ENCODE peak calls at places on chromosomes 6 and 20, in eight cellular contexts. One of them, this sample, is unnamed.

GRCh38 chr6:105459884-105460283 is 57.0 kb upstream of the PREP start:
- DNase-seq in EL: peak; percentile 64
- DNase-seq in amniotic epithelial cell: peak; percentile 15
- DNase-seq in cardiac septum: no peak
- DNase-seq in head of caudate nucleus: no peak
- DNase-seq in stimulated activated CD4-positive, alpha-beta T cell treated with anti-CD3 and anti-CD28 coated beads, Interleukin-1b, Interleukin-23, amount 100 ng/mL, for 24 hours: no peak
- DNase-seq in NCI-H510A: no peak
- DNase-seq in LHCN-M2: peak; percentile 95
- DNase-seq in this sample: no peak

GRCh38 chr6:33206864-33207568 is 1.3 kb upstream of the RING1 start:
- DNase-seq in EL: peak; percentile 77
- DNase-seq in stimulated activated CD4-positive, alpha-beta T cell treated with anti-CD3 and anti-CD28 coated beads, Interleukin-1b, Interleukin-23, amount 100 ng/mL, for 24 hours: no peak
- DNase-seq in NCI-H510A: no peak
- DNase-seq in amniotic epithelial cell: no peak
- DNase-seq in LHCN-M2: no peak
- DNase-seq in head of caudate nucleus: peak; percentile 43
- DNase-seq in cardiac septum: peak; percentile 66
- DNase-seq in this sample: no peak

GRCh38 chr6:16761469-16762264 is 407 bp upstream of the ATXN1 start:
- DNase-seq in stimulated activated CD4-positive, alpha-beta T cell treated with anti-CD3 and anti-CD28 coated beads, Interleukin-1b, Interleukin-23, amount 100 ng/mL, for 24 hours: peak; percentile 54
- DNase-seq in cardiac septum: peak; percentile 94
- DNase-seq in LHCN-M2: peak; percentile 90
- DNase-seq in head of caudate nucleus: peak; percentile 83
- DNase-seq in EL: peak; percentile 93
- DNase-seq in amniotic epithelial cell: peak; percentile 90
- DNase-seq in NCI-H510A: peak; percentile 44
- DNase-seq in this sample: peak; percentile 75

GRCh38 chr20:1005452-1006027 is 3.4 kb upstream of the RSPO4 start:
- DNase-seq in NCI-H510A: no peak
- DNase-seq in head of caudate nucleus: peak; percentile 44
- DNase-seq in cardiac septum: no peak
- DNase-seq in LHCN-M2: peak; percentile 13
- DNase-seq in EL: peak; percentile 15
- DNase-seq in stimulated activated CD4-positive, alpha-beta T cell treated with anti-CD3 and anti-CD28 coated beads, Interleukin-1b, Interleukin-23, amount 100 ng/mL, for 24 hours: no peak
- DNase-seq in amniotic epithelial cell: peak; percentile 17
- DNase-seq in this sample: peak; percentile 59

GRCh38 chr6:151773382-151773781 is 34.1 kb upstream of the ESR1 start:
- DNase-seq in NCI-H510A: no peak
- DNase-seq in amniotic epithelial cell: no peak
- DNase-seq in stimulated activated CD4-positive, alpha-beta T cell treated with anti-CD3 and anti-CD28 coated beads, Interleukin-1b, Interleukin-23, amount 100 ng/mL, for 24 hours: no peak
- DNase-seq in EL: no peak
- DNase-seq in LHCN-M2: no peak
- DNase-seq in cardiac septum: no peak
- DNase-seq in head of caudate nucleus: no peak
- DNase-seq in this sample: no peak

GRCh38 chr6:41571066-41571780 is 25.0 kb downstream of the FOXP4 start:
- DNase-seq in amniotic epithelial cell: no peak
- DNase-seq in head of caudate nucleus: no peak
- DNase-seq in cardiac septum: no peak
- DNase-seq in EL: peak; percentile 50
- DNase-seq in NCI-H510A: no peak
- DNase-seq in stimulated activated CD4-positive, alpha-beta T cell treated with anti-CD3 and anti-CD28 coated beads, Interleukin-1b, Interleukin-23, amount 100 ng/mL, for 24 hours: no peak
- DNase-seq in LHCN-M2: no peak
- DNase-seq in this sample: no peak

GRCh38 chr6:76817429-76817828 is 645.9 kb downstream of the HTR1B start:
- DNase-seq in LHCN-M2: no peak
- DNase-seq in cardiac septum: no peak
- DNase-seq in NCI-H510A: no peak
- DNase-seq in head of caudate nucleus: no peak
- DNase-seq in amniotic epithelial cell: no peak
- DNase-seq in EL: no peak
- DNase-seq in stimulated activated CD4-positive, alpha-beta T cell treated with anti-CD3 and anti-CD28 coated beads, Interleukin-1b, Interleukin-23, amount 100 ng/mL, for 24 hours: no peak
- DNase-seq in this sample: no peak

GRCh38 chr6:124999105-124999764 is 37.0 kb downstream of the RNF217 start:
- DNase-seq in head of caudate nucleus: no peak
- DNase-seq in NCI-H510A: no peak
- DNase-seq in amniotic epithelial cell: no peak
- DNase-seq in cardiac septum: no peak
- DNase-seq in stimulated activated CD4-positive, alpha-beta T cell treated with anti-CD3 and anti-CD28 coated beads, Interleukin-1b, Interleukin-23, amount 100 ng/mL, for 24 hours: no peak
- DNase-seq in EL: no peak
- DNase-seq in LHCN-M2: peak; percentile 69
- DNase-seq in this sample: no peak

GRCh38 chr6:143279385-143279784 is 171.1 kb downstream of the ADAT2 start:
- DNase-seq in LHCN-M2: peak; percentile 23
- DNase-seq in NCI-H510A: no peak
- DNase-seq in EL: peak; percentile 21
- DNase-seq in head of caudate nucleus: no peak
- DNase-seq in cardiac septum: no peak
- DNase-seq in amniotic epithelial cell: peak; percentile 10
- DNase-seq in stimulated activated CD4-positive, alpha-beta T cell treated with anti-CD3 and anti-CD28 coated beads, Interleukin-1b, Interleukin-23, amount 100 ng/mL, for 24 hours: no peak
- DNase-seq in this sample: peak; percentile 39

GRCh38 chr6:126054802-126055201 is 68.5 kb downstream of the TRMT11 start:
- DNase-seq in cardiac septum: no peak
- DNase-seq in EL: no peak
- DNase-seq in amniotic epithelial cell: peak; percentile 72
- DNase-seq in head of caudate nucleus: no peak
- DNase-seq in LHCN-M2: no peak
- DNase-seq in NCI-H510A: no peak
- DNase-seq in stimulated activated CD4-positive, alpha-beta T cell treated with anti-CD3 and anti-CD28 coated beads, Interleukin-1b, Interleukin-23, amount 100 ng/mL, for 24 hours: no peak
- DNase-seq in this sample: no peak

GRCh38 chr6:23244300-23244699 is 674.9 kb downstream of the HDGFL1 start:
- DNase-seq in head of caudate nucleus: no peak
- DNase-seq in cardiac septum: no peak
- DNase-seq in NCI-H510A: no peak
- DNase-seq in LHCN-M2: peak; percentile 78
- DNase-seq in amniotic epithelial cell: peak; percentile 80
- DNase-seq in stimulated activated CD4-positive, alpha-beta T cell treated with anti-CD3 and anti-CD28 coated beads, Interleukin-1b, Interleukin-23, amount 100 ng/mL, for 24 hours: no peak
- DNase-seq in EL: peak; percentile 26
- DNase-seq in this sample: no peak

GRCh38 chr6:41036188-41036587 is 2.8 kb downstream of the UNC5CL start:
- DNase-seq in head of caudate nucleus: no peak
- DNase-seq in LHCN-M2: no peak
- DNase-seq in NCI-H510A: no peak
- DNase-seq in amniotic epithelial cell: peak; percentile 16
- DNase-seq in stimulated activated CD4-positive, alpha-beta T cell treated with anti-CD3 and anti-CD28 coated beads, Interleukin-1b, Interleukin-23, amount 100 ng/mL, for 24 hours: no peak
- DNase-seq in EL: no peak
- DNase-seq in cardiac septum: no peak
- DNase-seq in this sample: no peak

GRCh38 chr6:114096553-114097172 is 125.7 kb upstream of the HDAC2 start:
- DNase-seq in NCI-H510A: no peak
- DNase-seq in amniotic epithelial cell: peak; percentile 18
- DNase-seq in stimulated activated CD4-positive, alpha-beta T cell treated with anti-CD3 and anti-CD28 coated beads, Interleukin-1b, Interleukin-23, amount 100 ng/mL, for 24 hours: no peak
- DNase-seq in cardiac septum: no peak
- DNase-seq in LHCN-M2: peak; percentile 42
- DNase-seq in head of caudate nucleus: no peak
- DNase-seq in EL: peak; percentile 50
- DNase-seq in this sample: peak; percentile 50

GRCh38 chr20:2955257-2955950 is 82.1 kb downstream of the PTPRA start:
- DNase-seq in amniotic epithelial cell: no peak
- DNase-seq in head of caudate nucleus: peak; percentile 29
- DNase-seq in NCI-H510A: no peak
- DNase-seq in cardiac septum: no peak
- DNase-seq in stimulated activated CD4-positive, alpha-beta T cell treated with anti-CD3 and anti-CD28 coated beads, Interleukin-1b, Interleukin-23, amount 100 ng/mL, for 24 hours: no peak
- DNase-seq in LHCN-M2: peak; percentile 58
- DNase-seq in EL: no peak
- DNase-seq in this sample: no peak

GRCh38 chr6:46199387-46199786 is 28.6 kb upstream of the ENPP5 start:
- DNase-seq in EL: no peak
- DNase-seq in head of caudate nucleus: no peak
- DNase-seq in cardiac septum: no peak
- DNase-seq in stimulated activated CD4-positive, alpha-beta T cell treated with anti-CD3 and anti-CD28 coated beads, Interleukin-1b, Interleukin-23, amount 100 ng/mL, for 24 hours: no peak
- DNase-seq in LHCN-M2: peak; percentile 71
- DNase-seq in amniotic epithelial cell: peak; percentile 90
- DNase-seq in NCI-H510A: no peak
- DNase-seq in this sample: no peak

GRCh38 chr6:150683320-150683719 is 83.6 kb downstream of the PLEKHG1 start:
- DNase-seq in amniotic epithelial cell: no peak
- DNase-seq in LHCN-M2: no peak
- DNase-seq in NCI-H510A: no peak
- DNase-seq in stimulated activated CD4-positive, alpha-beta T cell treated with anti-CD3 and anti-CD28 coated beads, Interleukin-1b, Interleukin-23, amount 100 ng/mL, for 24 hours: no peak
- DNase-seq in EL: no peak
- DNase-seq in head of caudate nucleus: no peak
- DNase-seq in cardiac septum: no peak
- DNase-seq in this sample: no peak

GRCh38 chr6:83867527-83868161 is 8.2 kb downstream of the CYB5R4 start:
- DNase-seq in LHCN-M2: peak; percentile 93
- DNase-seq in NCI-H510A: no peak
- DNase-seq in cardiac septum: peak; percentile 78
- DNase-seq in head of caudate nucleus: peak; percentile 74
- DNase-seq in EL: peak; percentile 96
- DNase-seq in amniotic epithelial cell: peak; percentile 91
- DNase-seq in stimulated activated CD4-positive, alpha-beta T cell treated with anti-CD3 and anti-CD28 coated beads, Interleukin-1b, Interleukin-23, amount 100 ng/mL, for 24 hours: no peak
- DNase-seq in this sample: no peak

GRCh38 chr6:15970517-15970916 is 158.4 kb upstream of the MYLIP start:
- DNase-seq in LHCN-M2: no peak
- DNase-seq in stimulated activated CD4-positive, alpha-beta T cell treated with anti-CD3 and anti-CD28 coated beads, Interleukin-1b, Interleukin-23, amount 100 ng/mL, for 24 hours: no peak
- DNase-seq in cardiac septum: no peak
- DNase-seq in head of caudate nucleus: no peak
- DNase-seq in amniotic epithelial cell: no peak
- DNase-seq in NCI-H510A: no peak
- DNase-seq in EL: no peak
- DNase-seq in this sample: no peak

GRCh38 chr20:20199338-20200160 is 147.2 kb downstream of the CFAP61 start:
- DNase-seq in EL: no peak
- DNase-seq in amniotic epithelial cell: peak; percentile 0
- DNase-seq in head of caudate nucleus: no peak
- DNase-seq in cardiac septum: no peak
- DNase-seq in stimulated activated CD4-positive, alpha-beta T cell treated with anti-CD3 and anti-CD28 coated beads, Interleukin-1b, Interleukin-23, amount 100 ng/mL, for 24 hours: no peak
- DNase-seq in LHCN-M2: no peak
- DNase-seq in NCI-H510A: no peak
- DNase-seq in this sample: no peak

GRCh38 chr6:99241905-99242534 is 107.5 kb downstream of the FAXC start:
- DNase-seq in LHCN-M2: peak; percentile 28
- DNase-seq in NCI-H510A: no peak
- DNase-seq in head of caudate nucleus: peak; percentile 36
- DNase-seq in amniotic epithelial cell: peak; percentile 22
- DNase-seq in stimulated activated CD4-positive, alpha-beta T cell treated with anti-CD3 and anti-CD28 coated beads, Interleukin-1b, Interleukin-23, amount 100 ng/mL, for 24 hours: no peak
- DNase-seq in EL: peak; percentile 17
- DNase-seq in cardiac septum: no peak
- DNase-seq in this sample: peak; percentile 41

GRCh38 chr6:118787746-118788419 is 106.1 kb upstream of the ASF1A start:
- DNase-seq in cardiac septum: no peak
- DNase-seq in head of caudate nucleus: no peak
- DNase-seq in LHCN-M2: peak; percentile 8
- DNase-seq in EL: peak; percentile 35
- DNase-seq in NCI-H510A: no peak
- DNase-seq in stimulated activated CD4-positive, alpha-beta T cell treated with anti-CD3 and anti-CD28 coated beads, Interleukin-1b, Interleukin-23, amount 100 ng/mL, for 24 hours: no peak
- DNase-seq in amniotic epithelial cell: no peak
- DNase-seq in this sample: no peak

GRCh38 chr6:143397229-143398222 is 53.0 kb downstream of the ADAT2 start:
- DNase-seq in amniotic epithelial cell: peak; percentile 95
- DNase-seq in NCI-H510A: no peak
- DNase-seq in LHCN-M2: peak; percentile 92
- DNase-seq in EL: peak; percentile 73
- DNase-seq in stimulated activated CD4-positive, alpha-beta T cell treated with anti-CD3 and anti-CD28 coated beads, Interleukin-1b, Interleukin-23, amount 100 ng/mL, for 24 hours: no peak
- DNase-seq in cardiac septum: no peak
- DNase-seq in head of caudate nucleus: no peak
- DNase-seq in this sample: peak; percentile 15

GRCh38 chr20:60011512-60012507 is 53.6 kb downstream of the CDH26 start:
- DNase-seq in LHCN-M2: peak; percentile 96
- DNase-seq in cardiac septum: no peak
- DNase-seq in EL: no peak
- DNase-seq in NCI-H510A: peak; percentile 44
- DNase-seq in head of caudate nucleus: no peak
- DNase-seq in stimulated activated CD4-positive, alpha-beta T cell treated with anti-CD3 and anti-CD28 coated beads, Interleukin-1b, Interleukin-23, amount 100 ng/mL, for 24 hours: no peak
- DNase-seq in amniotic epithelial cell: no peak
- DNase-seq in this sample: no peak

GRCh38 chr6:105733556-105734162 is 330.8 kb upstream of the PREP start:
- DNase-seq in LHCN-M2: peak; percentile 47
- DNase-seq in EL: peak; percentile 38
- DNase-seq in NCI-H510A: no peak
- DNase-seq in stimulated activated CD4-positive, alpha-beta T cell treated with anti-CD3 and anti-CD28 coated beads, Interleukin-1b, Interleukin-23, amount 100 ng/mL, for 24 hours: no peak
- DNase-seq in head of caudate nucleus: no peak
- DNase-seq in cardiac septum: no peak
- DNase-seq in amniotic epithelial cell: peak; percentile 29
- DNase-seq in this sample: peak; percentile 12

GRCh38 chr6:67952948-67953347 is 682.1 kb upstream of the ADGRB3 start:
- DNase-seq in cardiac septum: no peak
- DNase-seq in NCI-H510A: no peak
- DNase-seq in head of caudate nucleus: no peak
- DNase-seq in EL: no peak
- DNase-seq in amniotic epithelial cell: no peak
- DNase-seq in stimulated activated CD4-positive, alpha-beta T cell treated with anti-CD3 and anti-CD28 coated beads, Interleukin-1b, Interleukin-23, amount 100 ng/mL, for 24 hours: no peak
- DNase-seq in LHCN-M2: peak; percentile 9
- DNase-seq in this sample: no peak

GRCh38 chr20:20407891-20408805 is 40.2 kb downstream of the INSM1 start:
- DNase-seq in LHCN-M2: peak; percentile 9
- DNase-seq in head of caudate nucleus: peak; percentile 71
- DNase-seq in stimulated activated CD4-positive, alpha-beta T cell treated with anti-CD3 and anti-CD28 coated beads, Interleukin-1b, Interleukin-23, amount 100 ng/mL, for 24 hours: no peak
- DNase-seq in cardiac septum: no peak
- DNase-seq in EL: peak; percentile 32
- DNase-seq in amniotic epithelial cell: no peak
- DNase-seq in NCI-H510A: no peak
- DNase-seq in this sample: no peak

GRCh38 chr20:37229300-37229699 is 32.3 kb downstream of the GHRH start:
- DNase-seq in stimulated activated CD4-positive, alpha-beta T cell treated with anti-CD3 and anti-CD28 coated beads, Interleukin-1b, Interleukin-23, amount 100 ng/mL, for 24 hours: no peak
- DNase-seq in cardiac septum: no peak
- DNase-seq in NCI-H510A: no peak
- DNase-seq in head of caudate nucleus: no peak
- DNase-seq in amniotic epithelial cell: no peak
- DNase-seq in LHCN-M2: no peak
- DNase-seq in EL: no peak
- DNase-seq in this sample: no peak

GRCh38 chr6:5108536-5108935 is 23.4 kb downstream of the PPP1R3G start:
- DNase-seq in head of caudate nucleus: no peak
- DNase-seq in cardiac septum: peak; percentile 55
- DNase-seq in stimulated activated CD4-positive, alpha-beta T cell treated with anti-CD3 and anti-CD28 coated beads, Interleukin-1b, Interleukin-23, amount 100 ng/mL, for 24 hours: no peak
- DNase-seq in amniotic epithelial cell: no peak
- DNase-seq in EL: no peak
- DNase-seq in NCI-H510A: no peak
- DNase-seq in LHCN-M2: no peak
- DNase-seq in this sample: no peak

GRCh38 chr6:33213166-33213988 is 5.1 kb downstream of the RING1 start:
- DNase-seq in cardiac septum: peak; percentile 74
- DNase-seq in EL: peak; percentile 34
- DNase-seq in stimulated activated CD4-positive, alpha-beta T cell treated with anti-CD3 and anti-CD28 coated beads, Interleukin-1b, Interleukin-23, amount 100 ng/mL, for 24 hours: no peak
- DNase-seq in head of caudate nucleus: peak; percentile 61
- DNase-seq in LHCN-M2: no peak
- DNase-seq in amniotic epithelial cell: no peak
- DNase-seq in NCI-H510A: no peak
- DNase-seq in this sample: peak; percentile 22

GRCh38 chr6:106745824-106746610 is 116.6 kb downstream of the QRSL1 start:
- DNase-seq in head of caudate nucleus: no peak
- DNase-seq in cardiac septum: no peak
- DNase-seq in LHCN-M2: peak; percentile 90
- DNase-seq in EL: peak; percentile 76
- DNase-seq in stimulated activated CD4-positive, alpha-beta T cell treated with anti-CD3 and anti-CD28 coated beads, Interleukin-1b, Interleukin-23, amount 100 ng/mL, for 24 hours: no peak
- DNase-seq in NCI-H510A: no peak
- DNase-seq in amniotic epithelial cell: no peak
- DNase-seq in this sample: no peak

GRCh38 chr6:12679291-12679690 is 37.3 kb upstream of the PHACTR1 start:
- DNase-seq in stimulated activated CD4-positive, alpha-beta T cell treated with anti-CD3 and anti-CD28 coated beads, Interleukin-1b, Interleukin-23, amount 100 ng/mL, for 24 hours: no peak
- DNase-seq in amniotic epithelial cell: no peak
- DNase-seq in head of caudate nucleus: no peak
- DNase-seq in cardiac septum: no peak
- DNase-seq in NCI-H510A: no peak
- DNase-seq in LHCN-M2: no peak
- DNase-seq in EL: no peak
- DNase-seq in this sample: no peak

GRCh38 chr6:17354700-17355403 is 38.5 kb upstream of the CAP2 start:
- DNase-seq in cardiac septum: no peak
- DNase-seq in LHCN-M2: peak; percentile 80
- DNase-seq in EL: peak; percentile 77
- DNase-seq in amniotic epithelial cell: peak; percentile 17
- DNase-seq in NCI-H510A: no peak
- DNase-seq in head of caudate nucleus: no peak
- DNase-seq in stimulated activated CD4-positive, alpha-beta T cell treated with anti-CD3 and anti-CD28 coated beads, Interleukin-1b, Interleukin-23, amount 100 ng/mL, for 24 hours: no peak
- DNase-seq in this sample: no peak

GRCh38 chr20:4476903-4477302 is 244.8 kb upstream of the PRND start:
- DNase-seq in LHCN-M2: peak; percentile 72
- DNase-seq in amniotic epithelial cell: no peak
- DNase-seq in head of caudate nucleus: no peak
- DNase-seq in cardiac septum: no peak
- DNase-seq in NCI-H510A: no peak
- DNase-seq in stimulated activated CD4-positive, alpha-beta T cell treated with anti-CD3 and anti-CD28 coated beads, Interleukin-1b, Interleukin-23, amount 100 ng/mL, for 24 hours: no peak
- DNase-seq in EL: no peak
- DNase-seq in this sample: no peak

This sample was measured in K562.